ENCODE peak calls at places on chromosomes 16 and 17, in five cellular contexts. B is CD8-positive, alpha-beta T cell; M is tibial artery; W is breast epithelium; Y is left ventricle myocardium inferior. A is an unnamed sample. For H3K36me3, the result is how much of the 10 kb centered on the place peaks cover.

GRCh38 chr16:11543676-11544393 is 42.9 kb downstream of the LITAF start:
- DNase-seq in B (no peak), W (no peak), Y (no peak), M (no peak), A (no peak)

GRCh38 chr16:23009075-23009474 is 140.2 kb downstream of the USP31 start:
- DNase-seq in Y (no peak), B (no peak), M (no peak), W (no peak), A (no peak)

GRCh38 chr17:20922128-20922670 is 120.6 kb downstream of the USP22 start:
- DNase-seq in Y (peak), B (no peak), W (no peak), M (peak), A (no peak)

GRCh38 chr16:25217119-25217511 is 368 bp downstream of the AQP8 start:
- DNase-seq in W (no peak), M (no peak), Y (no peak), B (no peak), A (no peak)

GRCh38 chr17:59330314-59330942 is 1.0 kb upstream of the YPEL2 start:
- DNase-seq in Y (peak), B (no peak), W (peak), M (peak), A (no peak)

GRCh38 chr17:18951941-18952842 is at the start of gene SLC5A10:
- DNase-seq in W (no peak), Y (no peak), B (no peak), M (no peak), A (no peak)

GRCh38 chr16:20938426-20938825 is 37.9 kb downstream of the LYRM1 start:
- DNase-seq in Y (no peak), B (no peak), M (no peak), W (no peak), A (no peak)

GRCh38 chr17:1758812-1759211 is 3.0 kb upstream of the SERPINF1 start:
- DNase-seq in B (no peak), M (no peak), W (no peak), Y (no peak), A (no peak)

GRCh38 chr17:17723354-17724261 is 42.4 kb downstream of the RAI1 start:
- DNase-seq in B (peak), W (no peak), M (no peak), Y (no peak), A (no peak)

GRCh38 chr16:56202036-56202435 is 10.7 kb downstream of the GNAO1 start:
- DNase-seq in W (no peak), B (peak), M (peak), Y (no peak), A (no peak)

GRCh38 chr16:28984091-28984490 is 761 bp upstream of the LAT start:
- DNase-seq in W (no peak), M (no peak), Y (no peak), B (no peak), A (no peak)

GRCh38 chr17:58996968-58997367 is 109.7 kb downstream of the TRIM37 start:
- DNase-seq in B (no peak), M (no peak), Y (no peak), W (no peak), A (no peak)

GRCh38 chr17:67716405-67716798 is 1.3 kb upstream of the NOL11 start:
- DNase-seq in B (no peak), Y (no peak), M (no peak), W (no peak), A (no peak)

GRCh38 chr17:67713169-67713568 is 4.6 kb upstream of the NOL11 start:
- DNase-seq in M (no peak), B (no peak), W (no peak), Y (no peak), A (no peak)

GRCh38 chr17:67717192-67717623 is 528 bp upstream of the NOL11 start:
- DNase-seq in W (no peak), B (no peak), M (no peak), Y (no peak), A (no peak)

GRCh38 chr17:67718325-67718941 is 697 bp downstream of the NOL11 start:
- DNase-seq in W (no peak), M (no peak), B (no peak), Y (no peak), A (no peak)

GRCh38 chr17:67717624-67718324 is at the start of gene NOL11:
- DNase-seq in Y (peak), B (peak), W (peak), M (peak), A (peak)
- TF ChIP-seq CTCF in Y (peak), B (peak), W (peak), M (peak), A (peak)

DNA sequence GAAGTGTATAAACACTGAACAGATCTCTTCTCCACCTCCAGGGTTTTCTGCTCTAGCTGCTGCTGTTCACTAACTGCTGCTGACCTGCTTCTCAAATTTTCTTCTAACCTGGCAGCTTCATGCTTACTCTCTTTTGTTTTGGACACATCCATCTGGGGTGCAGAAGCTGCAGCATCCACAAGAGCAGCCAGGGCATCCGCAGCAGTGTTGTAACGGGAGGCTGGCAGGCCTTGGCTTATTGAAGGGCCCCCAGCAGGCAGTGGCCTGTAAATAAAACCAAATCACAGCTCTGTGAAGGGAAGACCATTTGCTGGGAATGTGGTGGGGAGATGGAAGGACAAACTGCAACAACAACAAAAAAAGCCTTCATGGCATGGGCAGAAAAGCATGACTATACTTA is 62.0 kb downstream of the TTC19 start:
- DNase-seq in B (no peak), Y (no peak), W (no peak), M (no peak), A (no peak)
- H3K36me3 ChIP-seq in B (half or more), Y (half or more), W (under half), M (half or more), A (half or more)

GRCh38 chr16:4616047-4616811 is 1.5 kb upstream of the UBALD1 start:
- DNase-seq in B (peak), Y (peak), W (peak), M (peak), A (peak)
- TF ChIP-seq CTCF in B (no peak), Y (peak), W (no peak), M (no peak), A (peak)

DNA sequence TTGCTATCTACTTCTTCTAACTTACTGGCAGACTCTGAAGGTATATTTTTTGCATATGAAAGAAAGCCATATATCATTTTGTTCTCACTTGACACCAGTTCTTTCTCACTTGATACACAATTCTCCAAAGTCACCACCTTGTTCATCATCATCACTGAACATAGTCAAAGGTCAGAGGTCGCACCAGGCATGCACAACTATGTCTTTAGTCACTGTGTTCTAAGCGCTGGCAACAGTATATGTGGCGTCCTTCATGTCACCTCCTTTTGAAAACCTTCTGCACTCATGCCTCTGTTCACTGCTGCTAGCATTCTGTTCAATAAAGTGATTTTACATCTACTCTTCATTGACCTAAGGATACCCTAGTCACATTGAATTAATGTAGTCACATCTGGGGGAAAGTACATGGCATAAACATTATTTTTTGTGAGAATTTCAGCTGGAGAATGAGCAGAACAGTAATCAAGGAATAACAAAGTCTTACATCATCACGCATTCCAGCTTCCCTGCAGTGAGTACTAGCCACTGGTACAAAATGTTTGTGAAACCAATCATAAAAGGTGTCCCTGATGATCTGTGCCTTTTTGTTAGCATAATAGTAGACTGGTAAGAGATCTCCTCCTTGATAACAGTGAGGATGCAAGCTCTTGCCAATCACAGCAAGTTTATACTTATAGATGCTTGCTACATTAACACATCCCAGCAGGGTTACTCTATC is 20.5 kb upstream of the TBX4 start:
- DNase-seq in M (no peak), Y (no peak), B (no peak), W (no peak), A (no peak)
- H3K36me3 ChIP-seq in M (under half), Y (under half), B (under half), W (under half), A (under half)

GRCh38 chr17:7112527-7113108 is 2.0 kb downstream of the ASGR2 start:
- DNase-seq in Y (no peak), B (no peak), M (no peak), W (no peak), A (no peak)
- TF ChIP-seq CTCF in Y (no peak), B (no peak), M (no peak), W (no peak), A (no peak)

GRCh38 chr17:63832455-63832854 is 5.0 kb upstream of the FTSJ3 start:
- DNase-seq in W (no peak), M (no peak), B (no peak), Y (no peak), A (no peak)
- H3K36me3 ChIP-seq in W (under half), M (half or more), B (half or more), Y (half or more), A (half or more)

GRCh38 chr16:838741-839140 is 38.2 kb upstream of the GNG13 start:
- DNase-seq in B (no peak), W (no peak), M (no peak), Y (no peak), A (no peak)
- TF ChIP-seq CTCF in B (no peak), W (no peak), M (no peak), Y (no peak), A (no peak)

A was measured in thoracic aorta.